ENCODE peak calls at places on chromosomes 2 and 18, in four cellular contexts. R is psoas muscle, Q is A673, P is sigmoid colon. W is an unnamed sample.

GRCh38 chr2:185338104-185338503 is 400.5 kb upstream of the FSIP2 start:
- DNase-seq in R (no peak), Q (no peak), P (no peak), W (no peak)

GRCh38 chr2:205427112-205427511 is 255.2 kb upstream of the NRP2 start:
- DNase-seq in R (no peak), Q (no peak), P (no peak), W (peak)

GRCh38 chr2:164910091-164910899 is 45.0 kb downstream of the SLC38A11 start:
- DNase-seq in R (no peak), Q (no peak), P (no peak), W (no peak)

GRCh38 chr2:10019174-10019971 is 24.0 kb upstream of the KLF11 start:
- DNase-seq in R (no peak), Q (no peak), P (no peak), W (peak)

GRCh38 chr2:121236101-121236640 is 48.8 kb downstream of the TFCP2L1 start:
- DNase-seq in R (peak), Q (no peak), P (no peak), W (no peak)

GRCh38 chr2:53422979-53423378 is 344.6 kb upstream of the CHAC2 start:
- DNase-seq in R (no peak), Q (peak), P (no peak), W (peak)

GRCh38 chr2:191463790-191464189 is 214.1 kb upstream of the NABP1 start:
- DNase-seq in R (no peak), Q (no peak), P (no peak), W (no peak)

GRCh38 chr2:215711484-215712034 is 275.7 kb upstream of the FN1 start:
- DNase-seq in R (no peak), Q (no peak), P (no peak), W (peak)

GRCh38 chr2:127081826-127082633 is 24.9 kb downstream of the BIN1 start:
- DNase-seq in R (peak), Q (no peak), P (no peak), W (no peak)

GRCh38 chr18:70295192-70295522 is 6.3 kb downstream of the SOCS6 start:
- DNase-seq in R (no peak), Q (no peak), P (no peak), W (no peak)

GRCh38 chr2:42770288-42771131 is 6.6 kb upstream of the OXER1 start:
- DNase-seq in R (no peak), Q (peak), P (peak), W (peak)
- TF ChIP-seq CTCF in R (peak), Q (peak), P (no peak), W (peak)

DNA sequence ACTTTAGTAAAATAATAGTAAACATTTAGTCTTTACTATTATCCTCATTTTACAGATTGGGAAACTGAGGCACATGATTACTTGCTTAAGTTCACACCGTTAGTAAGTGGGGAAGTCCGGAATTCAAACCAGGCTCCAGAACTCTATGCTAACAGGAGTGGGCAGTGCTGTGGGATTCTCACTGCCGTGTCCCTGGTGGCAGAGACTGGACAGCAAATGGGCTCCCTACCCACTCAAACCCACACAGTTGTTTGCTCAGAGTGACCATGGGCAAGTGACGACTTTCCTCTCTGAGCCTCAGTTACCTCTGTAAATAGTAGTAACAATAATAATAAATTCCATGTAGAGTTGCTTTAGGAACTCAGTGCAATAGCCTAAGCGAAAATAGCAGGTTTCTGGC is 24.0 kb downstream of the MAIP1 start:
- DNase-seq in R (no peak), Q (no peak), P (no peak), W (no peak)
- H3K4me3 ChIP-seq in R (peak), Q (no peak), P (peak), W (no peak)

DNA sequence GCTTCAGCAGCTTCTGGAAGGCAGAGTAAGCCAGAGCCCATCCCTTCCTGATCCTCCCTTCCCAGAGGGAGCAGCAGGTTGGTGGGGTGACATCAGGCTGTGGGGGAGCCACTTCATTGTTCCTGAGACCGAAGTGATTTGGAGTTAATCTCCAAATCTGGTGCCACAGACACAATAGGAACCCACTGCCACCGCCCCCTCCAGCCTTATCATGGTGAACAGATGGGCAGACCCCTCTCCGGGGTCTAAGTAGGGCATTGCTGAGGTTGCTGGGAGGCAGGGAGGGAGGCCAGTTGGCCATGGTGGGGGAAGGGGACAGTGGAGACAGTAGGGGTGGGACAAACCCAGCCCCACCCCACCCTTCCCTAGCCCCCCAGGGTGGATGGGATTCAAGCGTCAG is 25.6 kb upstream of the SLC35F6 start:
- DNase-seq in R (no peak), Q (no peak), P (no peak), W (no peak)
- TF ChIP-seq CTCF in R (no peak), Q (no peak), P (no peak), W (no peak)

GRCh38 chr2:74131901-74132300 is 15.8 kb downstream of the BOLA3 start:
- DNase-seq in R (no peak), Q (no peak), P (no peak), W (no peak)
- H3K4me3 ChIP-seq in R (no peak), Q (no peak), P (no peak), W (no peak)

GRCh38 chr2:54457326-54458023 is 1.3 kb downstream of the SPTBN1 start:
- DNase-seq in R (peak), Q (peak), P (peak), W (no peak)
- TF ChIP-seq CTCF in R (no peak), Q (no peak), P (no peak), W (no peak)

GRCh38 chr2:218003265-218003950 is 613 bp upstream of the TNS1 start:
- DNase-seq in R (no peak), Q (peak), P (peak), W (peak)

GRCh38 chr2:218002103-218002502 is 692 bp downstream of the TNS1 start:
- DNase-seq in R (no peak), Q (no peak), P (no peak), W (no peak)

GRCh38 chr2:218001629-218002028 is 1.2 kb downstream of the TNS1 start:
- DNase-seq in R (no peak), Q (no peak), P (no peak), W (peak)

GRCh38 chr2:218003994-218004419 is 1.2 kb upstream of the TNS1 start:
- DNase-seq in R (peak), Q (no peak), P (peak), W (peak)

GRCh38 chr2:218002792-218003191 is at the start of gene TNS1:
- DNase-seq in R (peak), Q (no peak), P (peak), W (peak)
- H3K4me3 ChIP-seq in R (peak), Q (peak), P (peak), W (peak)

W was measured in AG10803.